ENCODE peak calls at places on chromosomes 7 and 10, in four cellular contexts. W is effector memory CD8-positive, alpha-beta T cell; F is stromal cell of bone marrow; J is HCT116. N is an unnamed sample.

GRCh38 chr7:90212149-90212495 is 582 bp downstream of the STEAP2 start:
- DNase-seq in W (no peak), F (no peak), J (no peak), N (no peak)

GRCh38 chr10:72744566-72744965 is 52.6 kb downstream of the MCU start:
- DNase-seq in W (no peak), F (no peak), J (no peak), N (no peak)

GRCh38 chr7:12434012-12434642 is 30.5 kb upstream of the VWDE start:
- DNase-seq in W (no peak), F (no peak), J (no peak), N (no peak)

GRCh38 chr10:123642293-123642692 is 23.9 kb upstream of the GPR26 start:
- DNase-seq in W (no peak), F (no peak), J (no peak), N (no peak)

GRCh38 chr10:69352569-69353264 is 64.0 kb downstream of the TACR2 start:
- DNase-seq in W (no peak), F (no peak), J (no peak), N (no peak)

GRCh38 chr7:137423321-137423720 is 79.8 kb upstream of the PTN start:
- DNase-seq in W (no peak), F (peak), J (no peak), N (no peak)

GRCh38 chr10:43258032-43258921 is 8.6 kb downstream of the RASGEF1A start:
- DNase-seq in W (no peak), F (no peak), J (no peak), N (no peak)

GRCh38 chr7:7640221-7641128 is at the start of gene UMAD1:
- DNase-seq in W (peak), F (peak), J (peak), N (peak)

GRCh38 chr7:121329460-121330052 is 756 bp downstream of the WNT16 start:
- DNase-seq in W (peak), F (no peak), J (no peak), N (no peak)

GRCh38 chr7:120337308-120337907 is 64.4 kb downstream of the KCND2 start:
- DNase-seq in W (no peak), F (no peak), J (peak), N (no peak)

GRCh38 chr7:70833726-70834125 is 298.2 kb upstream of the GALNT17 start:
- DNase-seq in W (no peak), F (peak), J (no peak), N (no peak)

GRCh38 chr10:62616885-62617635 is 187.5 kb upstream of the ADO start:
- DNase-seq in W (no peak), F (no peak), J (no peak), N (no peak)

GRCh38 chr7:140447841-140448240 is 31.5 kb downstream of the MKRN1 start:
- DNase-seq in W (no peak), F (no peak), J (no peak), N (no peak)

GRCh38 chr10:94546058-94546595 is 539 bp downstream of the HELLS start:
- DNase-seq in W (no peak), F (no peak), J (no peak), N (peak)

GRCh38 chr7:40455485-40455884 is 320.7 kb downstream of the SUGCT start:
- DNase-seq in W (no peak), F (no peak), J (no peak), N (no peak)

GRCh38 chr10:65570143-65571010 is 1355.5 kb upstream of the LRRTM3 start:
- DNase-seq in W (no peak), F (no peak), J (peak), N (no peak)

GRCh38 chr7:4255336-4255735 is 426.8 kb upstream of the FOXK1 start:
- DNase-seq in W (no peak), F (no peak), J (no peak), N (no peak)

GRCh38 chr10:124087672-124088634 is 5.4 kb downstream of the CHST15 start:
- DNase-seq in W (no peak), F (no peak), J (no peak), N (no peak)

GRCh38 chr10:44650576-44651394 is 260.4 kb upstream of the TMEM72 start:
- DNase-seq in W (no peak), F (no peak), J (no peak), N (no peak)

GRCh38 chr10:122293156-122293978 is 22.3 kb downstream of the BTBD16 start:
- DNase-seq in W (no peak), F (no peak), J (no peak), N (no peak)